ENCODE peak calls at places on chromosomes 12 and 14, in six cellular contexts. S is stomach, G is bronchial epithelial cell, A is breast epithelium, C is thyroid gland, T is left lung. M is an unnamed sample. For H3K36me3, the result is how much of the 10 kb centered on the place peaks cover.

GRCh38 chr12:11705010-11705409 is 55.5 kb downstream of the ETV6 start:
- DNase-seq in S (no peak), G (peak), A (no peak), C (no peak), T (no peak), M (no peak)

GRCh38 chr14:50530794-50531193 is 1.6 kb downstream of the MAP4K5 start:
- DNase-seq in S (no peak), G (no peak), A (no peak), C (no peak), T (no peak), M (no peak)

GRCh38 chr14:38129705-38130104 is 78.0 kb upstream of the SSTR1 start:
- DNase-seq in S (no peak), G (no peak), A (no peak), C (no peak), T (peak), M (no peak)

GRCh38 chr12:108638141-108638823 is 4.6 kb upstream of the SELPLG start:
- DNase-seq in S (peak), G (no peak), A (no peak), C (no peak), T (no peak), M (peak)

GRCh38 chr14:72961579-72962335 is 35.5 kb downstream of the DCAF4 start:
- DNase-seq in S (no peak), G (peak), A (no peak), C (no peak), T (no peak), M (no peak)

GRCh38 chr14:89550761-89551283 is 133.8 kb upstream of the FOXN3 start:
- DNase-seq in S (no peak), G (no peak), A (no peak), C (no peak), T (no peak), M (no peak)

GRCh38 chr12:57844725-57845477 is 1.6 kb downstream of the CTDSP2 start:
- DNase-seq in S (peak), G (no peak), A (peak), C (peak), T (peak), M (peak)

GRCh38 chr12:132269266-132269968 is 60.0 kb downstream of the GALNT9 start:
- DNase-seq in S (no peak), G (no peak), A (no peak), C (no peak), T (peak), M (no peak)

GRCh38 chr14:53955671-53956426 is 776 bp downstream of the BMP4 start:
- DNase-seq in S (peak), G (no peak), A (no peak), C (peak), T (peak), M (peak)

GRCh38 chr12:24381790-24382189 is 432.3 kb upstream of the SOX5 start:
- DNase-seq in S (no peak), G (no peak), A (no peak), C (no peak), T (no peak), M (no peak)

GRCh38 chr12:105474672-105475071 is 144.2 kb downstream of the C12orf75 start:
- DNase-seq in S (no peak), G (peak), A (no peak), C (no peak), T (no peak), M (no peak)

GRCh38 chr14:38042356-38042755 is 165.3 kb upstream of the SSTR1 start:
- DNase-seq in S (no peak), G (no peak), A (no peak), C (peak), T (no peak), M (no peak)

GRCh38 chr14:39426605-39427004 is 5.6 kb downstream of the FBXO33 start:
- DNase-seq in S (no peak), G (peak), A (no peak), C (no peak), T (no peak), M (peak)
- TF ChIP-seq CTCF in S (no peak), G (peak), A (peak), C (peak), T (no peak), M (peak)

GRCh38 chr14:20492486-20492885 is 12.9 kb upstream of the RNASE10 start:
- DNase-seq in S (no peak), G (no peak), A (no peak), C (no peak), T (no peak), M (no peak)

GRCh38 chr14:20498622-20499021 is 6.7 kb upstream of the RNASE10 start:
- DNase-seq in S (no peak), G (no peak), A (no peak), C (no peak), T (no peak), M (no peak)

GRCh38 chr14:20499108-20499507 is 6.2 kb upstream of the RNASE10 start:
- DNase-seq in S (no peak), G (no peak), A (no peak), C (no peak), T (no peak), M (no peak)

GRCh38 chr14:20493634-20494033 is 11.7 kb upstream of the RNASE10 start:
- DNase-seq in S (no peak), G (peak), A (no peak), C (no peak), T (no peak), M (no peak)

DNA sequence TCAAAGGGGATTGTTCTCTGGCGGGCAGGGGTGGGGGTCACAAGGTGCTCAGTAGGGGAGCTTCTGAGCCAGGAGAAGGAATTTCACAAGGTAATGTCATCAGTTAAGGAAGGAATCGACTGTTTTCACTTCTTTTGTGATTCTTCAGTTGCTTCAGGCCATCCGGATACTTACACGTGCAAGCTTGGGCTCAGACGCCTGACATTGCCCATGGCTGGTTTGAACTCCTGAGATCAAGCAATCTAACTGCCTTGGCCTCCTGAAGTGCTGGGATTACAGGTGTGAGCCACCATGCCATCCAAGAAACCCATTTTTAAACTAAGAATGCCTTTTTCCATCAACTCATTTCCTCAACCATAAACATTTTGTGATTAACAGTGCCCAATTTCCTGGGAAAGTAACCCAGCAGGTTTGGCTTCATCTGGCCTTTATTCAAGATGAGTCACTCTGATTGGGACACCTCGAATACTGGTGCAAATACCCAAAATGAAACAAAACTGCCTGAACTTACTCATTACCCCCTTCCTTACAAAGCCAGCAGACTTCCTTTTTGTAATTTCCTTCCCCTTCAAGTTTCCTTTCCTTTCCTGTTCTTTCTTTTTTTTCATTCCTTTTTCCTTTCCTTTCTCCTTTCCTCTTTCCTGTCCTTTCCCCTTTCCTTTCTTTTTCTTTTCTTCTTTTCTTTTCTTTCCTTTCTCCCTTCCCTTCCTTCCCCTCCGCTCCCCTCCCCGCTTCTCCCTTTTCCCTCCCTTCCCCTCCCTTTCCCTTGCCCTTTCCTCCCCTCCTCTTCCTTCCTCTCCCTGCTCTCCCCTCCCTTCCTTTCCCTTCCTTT is 10.2 kb upstream of the RNASE10 start:
- DNase-seq in S (no peak), G (peak), A (no peak), C (no peak), T (no peak), M (no peak)
- H3K4me3 ChIP-seq in S (no peak), G (no peak), A (no peak), C (no peak), T (no peak), M (no peak)

DNA sequence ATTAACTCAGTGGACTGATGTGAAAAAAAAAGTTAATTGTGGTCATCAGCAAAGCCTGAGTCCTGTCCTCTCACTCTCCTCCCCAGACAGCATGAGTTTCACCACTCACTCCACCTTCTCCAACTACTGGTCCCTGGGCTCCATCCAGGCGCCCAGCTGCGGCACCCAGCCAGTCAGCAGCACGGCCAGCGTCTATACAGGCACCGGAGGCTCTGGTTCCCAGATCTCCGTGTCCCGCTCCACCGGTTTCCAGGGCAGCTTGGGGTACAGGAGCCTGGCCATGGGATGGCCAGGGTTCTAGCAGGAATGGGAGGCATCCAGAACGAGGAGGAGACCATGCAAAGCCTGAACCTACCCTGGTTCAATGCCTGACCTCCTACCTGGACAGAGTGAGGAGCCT is 6.0 kb downstream of the MED6 start:
- DNase-seq in S (no peak), G (no peak), A (no peak), C (no peak), T (peak), M (no peak)
- H3K36me3 ChIP-seq in S (half or more), G (under half), A (under half), C (under half), T (under half), M (under half)

GRCh38 chr14:67459336-67459735 is 29.2 kb downstream of the TMEM229B start:
- DNase-seq in S (no peak), G (no peak), A (no peak), C (no peak), T (no peak), M (no peak)

GRCh38 chr14:67457782-67458181 is 30.7 kb downstream of the TMEM229B start:
- DNase-seq in S (peak), G (no peak), A (peak), C (peak), T (no peak), M (peak)

GRCh38 chr14:67449096-67449495 is 37.1 kb upstream of the PLEK2 start:
- DNase-seq in S (no peak), G (no peak), A (no peak), C (no peak), T (no peak), M (no peak)

GRCh38 chr14:67456732-67457131 is 31.8 kb downstream of the TMEM229B start:
- DNase-seq in S (no peak), G (no peak), A (no peak), C (no peak), T (no peak), M (no peak)

GRCh38 chr14:67453575-67454300 is 34.8 kb downstream of the TMEM229B start:
- DNase-seq in S (no peak), G (no peak), A (no peak), C (no peak), T (no peak), M (no peak)
- TF ChIP-seq CTCF in S (no peak), G (no peak), A (no peak), C (no peak), T (no peak), M (no peak)

GRCh38 chr12:47811581-47812484 is 7.9 kb downstream of the HDAC7 start:
- DNase-seq in S (no peak), G (peak), A (no peak), C (peak), T (no peak), M (no peak)
- H3K4me3 ChIP-seq in S (peak), G (no peak), A (peak), C (peak), T (peak), M (peak)

DNA sequence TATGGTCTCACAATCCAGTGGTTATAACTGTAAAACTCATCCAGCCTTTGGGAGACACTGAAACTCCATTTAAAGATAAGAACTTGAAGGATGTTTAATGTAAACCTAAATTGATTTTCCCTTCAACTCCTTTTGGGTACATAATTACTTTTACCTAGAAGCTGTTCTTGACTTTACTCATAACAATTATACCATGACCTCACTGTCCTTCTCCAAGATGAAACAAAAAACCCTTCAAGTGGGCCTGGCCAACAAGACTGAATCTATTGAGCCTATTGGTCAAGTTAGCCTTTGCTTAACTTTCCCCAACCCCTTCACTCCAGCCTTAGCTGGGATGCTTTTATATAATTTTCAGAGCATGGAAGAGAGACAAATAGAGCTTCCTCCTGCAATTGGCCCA is 22.5 kb downstream of the PARP2 start:
- DNase-seq in S (no peak), G (no peak), A (no peak), C (no peak), T (no peak), M (no peak)
- H3K36me3 ChIP-seq in S (half or more), G (under half), A (under half), C (half or more), T (under half), M (under half)

GRCh38 chr12:31363416-31363809 is 37.5 kb upstream of the SINHCAF start:
- DNase-seq in S (no peak), G (no peak), A (no peak), C (no peak), T (no peak), M (no peak)

GRCh38 chr12:31361730-31362114 is 35.8 kb upstream of the SINHCAF start:
- DNase-seq in S (no peak), G (no peak), A (no peak), C (no peak), T (no peak), M (no peak)

GRCh38 chr12:31362759-31363415 is 36.9 kb upstream of the SINHCAF start:
- DNase-seq in S (peak), G (peak), A (no peak), C (peak), T (no peak), M (peak)

GRCh38 chr12:31363826-31364225 is 37.9 kb upstream of the SINHCAF start:
- DNase-seq in S (no peak), G (no peak), A (no peak), C (no peak), T (no peak), M (no peak)

GRCh38 chr12:31362115-31362758 is 36.3 kb upstream of the SINHCAF start:
- DNase-seq in S (no peak), G (peak), A (no peak), C (no peak), T (no peak), M (peak)
- TF ChIP-seq CTCF in S (no peak), G (no peak), A (no peak), C (no peak), T (no peak), M (no peak)